ENCODE peak calls at places on chromosomes 4 and X, in five cellular contexts. G is BJ; P is AG09309; S is CD8-positive, alpha-beta T cell; H is tibial nerve. M is an unnamed sample.
A peak's percentile ranks its signal among the peaks of the same experiment; 100 is the strongest.

GRCh38 chr4:30920043-30920442 is 199.9 kb downstream of the PCDH7 start:
- DNase-seq in G (no peak), H (no peak), P (no peak), S (no peak), M (no peak)

GRCh38 chr4:48603366-48604003 is 113.4 kb downstream of the ZAR1 start:
- DNase-seq in S (no peak), H (no peak), P (no peak), G (no peak), M (no peak)

GRCh38 chr4:13876940-13877339 is 249.4 kb upstream of the BOD1L1 start:
- DNase-seq in H (no peak), P (no peak), S (no peak), G (no peak), M (no peak)

GRCh38 chrX:71618303-71618721 is at the start of gene CXCR3:
- DNase-seq in P (no peak), G (no peak), H (no peak), S (peak; percentile 75), M (no peak)

GRCh38 chr4:11470709-11471441 is 42.2 kb upstream of the HS3ST1 start:
- DNase-seq in P (no peak), G (no peak), S (no peak), H (no peak), M (no peak)

GRCh38 chr4:124431663-124432192 is 280.8 kb downstream of the ANKRD50 start:
- DNase-seq in G (no peak), S (no peak), P (no peak), H (no peak), M (peak; percentile 24)

GRCh38 chr4:7124643-7125442 is 57.0 kb upstream of the GRPEL1 start:
- DNase-seq in P (peak; percentile 81), H (peak; percentile 48), S (no peak), G (no peak), M (peak; percentile 95)

GRCh38 chr4:14167876-14168510 is 540.5 kb upstream of the BOD1L1 start:
- DNase-seq in G (no peak), H (no peak), S (no peak), P (no peak), M (peak; percentile 28)

GRCh38 chr4:8163026-8163425 is 4.4 kb upstream of the ABLIM2 start:
- DNase-seq in H (no peak), S (no peak), G (no peak), P (no peak), M (no peak)

GRCh38 chr4:105113800-105114199 is 32.9 kb upstream of the TET2 start:
- DNase-seq in P (no peak), G (no peak), S (no peak), H (no peak), M (no peak)

GRCh38 chr4:72842323-72842722 is 227.2 kb downstream of the COX18 start:
- DNase-seq in S (no peak), P (no peak), H (no peak), G (no peak), M (peak; percentile 50)

GRCh38 chrX:30835373-30835772 is 53.7 kb downstream of the TAB3 start:
- DNase-seq in S (no peak), G (no peak), H (no peak), P (no peak), M (no peak)

GRCh38 chr4:87843936-87844335 is 11.2 kb downstream of the MEPE start:
- DNase-seq in P (peak; percentile 61), G (peak; percentile 45), H (no peak), S (no peak), M (peak; percentile 65)

GRCh38 chrX:69028006-69028760 is 137.1 kb downstream of the PJA1 start:
- DNase-seq in S (no peak), G (no peak), P (no peak), H (no peak), M (no peak)

GRCh38 chr4:52600275-52600674 is 58.8 kb downstream of the USP46 start:
- DNase-seq in S (no peak), P (no peak), H (no peak), G (no peak), M (no peak)

GRCh38 chrX:21438792-21439191 is 64.6 kb downstream of the CNKSR2 start:
- DNase-seq in P (no peak), G (no peak), H (no peak), S (no peak), M (no peak)

GRCh38 chrX:71533514-71533849 is 578 bp downstream of the OGT start:
- DNase-seq in G (no peak), P (no peak), H (no peak), S (no peak), M (no peak)

GRCh38 chrX:106035064-106035463 is 3.5 kb downstream of the SERPINA7 start:
- DNase-seq in P (no peak), S (no peak), G (no peak), H (no peak), M (peak; percentile 30)

GRCh38 chr4:41883988-41884737 is 51.1 kb upstream of the TMEM33 start:
- DNase-seq in G (no peak), H (no peak), P (no peak), S (no peak), M (no peak)
- TF ChIP-seq CTCF in G (no peak), H (no peak), P (no peak), S (no peak), M (peak; percentile 20)

GRCh38 chrX:115897956-115898355 is 272.6 kb upstream of the AGTR2 start:
- DNase-seq in G (no peak), H (no peak), P (no peak), S (no peak), M (no peak)
- H3K4me3 ChIP-seq in G (no peak overlapping the region), H (no peak overlapping the region), P (no peak overlapping the region), S (no peak overlapping the region), M (no peak overlapping the region)

DNA sequence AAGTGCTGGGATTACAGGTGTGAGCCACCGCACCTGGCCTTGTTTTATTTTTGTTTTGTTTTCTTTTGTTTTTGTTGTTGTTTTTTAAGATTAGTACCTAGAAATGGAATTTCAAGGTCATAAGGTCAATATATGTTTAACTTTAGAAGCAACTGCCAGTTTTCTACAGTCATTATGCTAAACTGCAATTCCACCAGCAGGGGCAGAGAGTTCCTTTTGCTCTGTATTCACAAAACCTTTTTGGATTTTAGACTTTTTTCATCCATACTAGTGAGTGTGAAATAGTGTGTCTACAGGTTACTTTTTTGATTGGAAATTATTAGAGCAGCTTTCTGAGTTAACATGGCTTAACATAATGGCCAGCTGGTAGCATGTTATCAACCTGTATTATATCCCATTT is 580.6 kb downstream of the TRIML1 start:
- DNase-seq in P (no peak), G (no peak), S (no peak), H (no peak), M (no peak)
- TF ChIP-seq CTCF in P (peak; percentile 26), G (peak; percentile 12), S (no peak), H (no peak), M (no peak)

GRCh38 chr4:16250665-16251365 is 24.5 kb upstream of the TAPT1 start:
- DNase-seq in G (no peak), P (no peak), S (no peak), H (no peak), M (peak; percentile 40)

GRCh38 chr4:16243285-16243684 is 17.0 kb upstream of the TAPT1 start:
- DNase-seq in G (no peak), H (no peak), P (no peak), S (no peak), M (no peak)

GRCh38 chr4:16240300-16240699 is 14.0 kb upstream of the TAPT1 start:
- DNase-seq in S (no peak), P (no peak), H (no peak), G (no peak), M (no peak)

GRCh38 chr4:16248605-16249004 is 22.3 kb upstream of the TAPT1 start:
- DNase-seq in G (no peak), P (no peak), H (no peak), S (no peak), M (no peak)

GRCh38 chr4:16245241-16245640 is 19.0 kb upstream of the TAPT1 start:
- DNase-seq in P (no peak), H (no peak), G (no peak), S (no peak), M (no peak)
- H3K4me3 ChIP-seq in P (no peak overlapping the region), H (no peak overlapping the region), G (no peak overlapping the region), S (no peak overlapping the region), M (no peak overlapping the region)

DNA sequence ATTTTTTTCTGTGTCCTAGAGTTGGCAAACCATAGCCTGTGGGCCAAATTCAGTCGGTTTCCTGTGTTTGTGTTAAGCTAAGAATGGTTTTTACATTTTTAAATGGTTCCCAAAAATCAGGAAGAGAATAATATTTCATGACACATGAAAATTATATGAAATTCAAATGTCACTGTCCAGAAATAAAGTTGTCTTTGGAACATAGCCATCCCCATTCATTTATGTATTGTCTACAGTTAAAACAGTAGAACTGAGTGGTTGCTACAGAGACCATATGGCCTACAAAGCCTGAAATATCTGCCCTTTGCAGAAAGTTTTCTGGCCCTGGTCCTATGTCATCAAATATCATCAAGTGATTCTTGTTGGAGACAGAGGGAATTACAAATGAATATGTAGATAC is 15.5 kb downstream of the FRMPD4 start:
- DNase-seq in H (no peak), P (no peak), S (no peak), G (no peak), M (no peak)
- TF ChIP-seq CTCF in H (no peak), P (no peak), S (no peak), G (no peak), M (no peak)

GRCh38 chrX:63784902-63785692 is at the start of gene ARHGEF9:
- DNase-seq in P (no peak), H (no peak), S (no peak), G (no peak), M (peak; percentile 5)

DNA sequence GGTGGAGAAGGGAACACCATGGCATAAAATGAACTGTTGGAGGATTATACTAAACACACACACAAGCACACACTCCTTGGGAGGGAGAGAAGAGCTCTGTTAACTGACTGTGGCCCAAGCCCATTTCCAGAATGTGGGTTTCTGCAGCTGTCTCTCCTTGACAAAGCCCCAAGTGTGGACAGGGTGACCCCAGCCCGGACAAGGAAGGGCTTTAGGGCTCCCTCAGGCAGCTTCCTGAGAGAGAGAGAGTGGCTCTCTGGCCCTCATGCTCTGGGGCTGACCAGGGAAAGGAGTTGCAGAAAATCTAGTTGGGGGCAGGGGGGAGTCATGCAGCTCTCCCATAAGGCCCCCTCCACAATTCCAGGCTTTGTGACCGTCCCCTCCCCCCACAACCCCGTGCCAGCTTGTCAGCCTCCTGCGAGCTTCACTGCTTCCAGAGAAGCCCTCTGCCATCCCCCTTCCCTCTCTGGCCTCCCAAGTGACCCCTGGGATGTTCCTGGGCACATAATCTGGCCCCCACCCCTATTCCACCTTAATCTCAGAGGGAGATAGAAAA is 590 bp downstream of the ARHGEF9 start:
- DNase-seq in P (no peak), H (no peak), S (no peak), G (no peak), M (no peak)
- H3K4me3 ChIP-seq in P (no peak overlapping the region), H (peak overlapping the region; percentile 47), S (peak overlapping the region; percentile 15), G (peak overlapping the region; percentile 43), M (no peak overlapping the region)

GRCh38 chr4:152536545-152537182 is 772 bp upstream of the FBXW7 start:
- DNase-seq in S (peak; percentile 81), P (peak; percentile 4), H (no peak), G (no peak), M (peak; percentile 65)
- TF ChIP-seq CTCF in S (no peak), P (no peak), H (no peak), G (no peak), M (no peak)

GRCh38 chrX:40090050-40090804 is 7.5 kb downstream of the BCOR start:
- DNase-seq in G (no peak), S (no peak), H (no peak), P (no peak), M (no peak)
- H3K4me3 ChIP-seq in G (peak overlapping the region; percentile 30), S (no peak overlapping the region), H (peak overlapping the region; percentile 32), P (peak overlapping the region; percentile 25), M (peak overlapping the region; percentile 45)

GRCh38 chr4:138078751-138079150 is 163.4 kb downstream of the SLC7A11 start:
- DNase-seq in P (no peak), G (no peak), S (no peak), H (no peak), M (no peak)

GRCh38 chr4:138078264-138078663 is 163.9 kb downstream of the SLC7A11 start:
- DNase-seq in S (no peak), P (no peak), G (no peak), H (no peak), M (no peak)
- TF ChIP-seq CTCF in S (no peak), P (no peak), G (no peak), H (no peak), M (no peak)

M was measured in choroid plexus epithelial cell.